ENCODE peak calls at places on chromosomes 3 and 15, in seven cellular contexts. T, N, Y, X, L, Q and I are unnamed samples. For H3K4me1, the result is how much of the 10 kb centered on the place peaks cover.

GRCh38 chr3:43885908-43886618 is 195.3 kb downstream of the ABHD5 start:
- DNase-seq in Y (no peak), L (no peak), N (no peak), T (no peak), X (no peak), Q (no peak), I (no peak)

GRCh38 chr15:51775967-51776816 is 24.8 kb downstream of the TMOD2 start:
- DNase-seq in X (peak), Y (peak), Q (peak), T (no peak), L (peak), N (peak), I (peak)

GRCh38 chr15:81258455-81258854 is 61.8 kb downstream of the IL16 start:
- DNase-seq in N (peak), Q (no peak), Y (no peak), T (no peak), L (no peak), X (no peak), I (no peak)

GRCh38 chr3:26768068-26768651 is 145.6 kb downstream of the LRRC3B start:
- DNase-seq in Q (no peak), T (no peak), Y (no peak), N (no peak), X (no peak), L (no peak), I (no peak)

GRCh38 chr15:70437089-70437488 is 326.3 kb downstream of the UACA start:
- DNase-seq in Y (no peak), N (no peak), T (no peak), L (no peak), Q (no peak), X (no peak), I (peak)

GRCh38 chr15:76470691-76471090 is 134.1 kb downstream of the ISL2 start:
- DNase-seq in X (peak), Q (no peak), L (no peak), N (no peak), Y (no peak), T (no peak), I (no peak)

GRCh38 chr3:171480526-171480925 is 20.3 kb upstream of the TNIK start:
- DNase-seq in Y (no peak), T (no peak), Q (no peak), X (no peak), L (no peak), N (no peak), I (no peak)

GRCh38 chr15:55231455-55231854 is 34.7 kb upstream of the RSL24D1 start:
- DNase-seq in N (no peak), Q (no peak), Y (no peak), L (no peak), X (no peak), T (no peak), I (no peak)

GRCh38 chr15:51172190-51172589 is 77.5 kb upstream of the TNFAIP8L3 start:
- DNase-seq in T (no peak), Q (no peak), X (peak), N (no peak), Y (no peak), L (no peak), I (no peak)

GRCh38 chr15:71353171-71353570 is 237.9 kb downstream of the THSD4 start:
- DNase-seq in X (no peak), N (no peak), T (no peak), Y (no peak), Q (no peak), L (no peak), I (no peak)

GRCh38 chr3:111906667-111907066 is 47.6 kb downstream of the PHLDB2 start:
- DNase-seq in L (no peak), T (no peak), Y (no peak), N (no peak), Q (no peak), X (peak), I (no peak)

GRCh38 chr3:48552111-48552911 is 4.3 kb downstream of the PFKFB4 start:
- DNase-seq in N (no peak), L (no peak), X (no peak), Y (no peak), T (no peak), Q (no peak), I (no peak)

GRCh38 chr3:195129644-195130492 is 141.1 kb downstream of the XXYLT1 start:
- DNase-seq in T (no peak), L (no peak), X (no peak), N (no peak), Q (no peak), Y (no peak), I (no peak)

GRCh38 chr3:197286678-197287077 is 11.7 kb downstream of the DLG1 start:
- DNase-seq in L (no peak), Y (no peak), N (no peak), X (no peak), Q (no peak), T (no peak), I (no peak)

GRCh38 chr15:88256261-88257230 is at the start of gene NTRK3:
- DNase-seq in N (peak), Y (no peak), T (no peak), X (peak), Q (no peak), L (no peak), I (no peak)

GRCh38 chr3:71119171-71119570 is 464.4 kb downstream of the FOXP1 start:
- DNase-seq in N (no peak), T (no peak), Y (no peak), L (no peak), Q (no peak), X (peak), I (no peak)

GRCh38 chr15:91894606-91895005 is 41.1 kb downstream of the SLCO3A1 start:
- DNase-seq in Y (no peak), X (no peak), Q (no peak), T (no peak), N (no peak), L (no peak), I (no peak)

GRCh38 chr3:27228805-27229204 is 140.4 kb downstream of the NEK10 start:
- DNase-seq in Y (no peak), N (no peak), X (no peak), L (no peak), T (no peak), Q (no peak), I (no peak)

GRCh38 chr3:179148446-179149238 is 485 bp downstream of the PIK3CA start:
- DNase-seq in Q (peak), Y (peak), L (peak), T (peak), N (peak), X (peak), I (peak)

GRCh38 chr3:180184806-180185205 is 148.1 kb upstream of the PEX5L start:
- DNase-seq in Y (no peak), N (no peak), Q (no peak), L (no peak), T (no peak), X (no peak), I (no peak)

GRCh38 chr3:149277338-149277813 is 55.7 kb upstream of the CP start:
- DNase-seq in L (peak), Y (no peak), T (no peak), Q (no peak), N (no peak), X (peak), I (peak)

GRCh38 chr3:72322264-72322976 is 525.8 kb downstream of the SHQ1 start:
- DNase-seq in Y (no peak), X (no peak), N (no peak), L (no peak), Q (no peak), T (no peak), I (no peak)

GRCh38 chr3:126340943-126341754 is 16.1 kb downstream of the KLF15 start:
- DNase-seq in X (no peak), L (no peak), Y (peak), N (peak), T (no peak), Q (no peak), I (no peak)

GRCh38 chr3:12287727-12288465 is 974 bp upstream of the PPARG start:
- DNase-seq in Q (no peak), T (no peak), L (no peak), Y (peak), N (peak), X (peak), I (peak)

GRCh38 chr3:129563850-129564535 is 21.0 kb downstream of the H1-8 start:
- DNase-seq in Q (no peak), T (no peak), L (no peak), N (no peak), Y (no peak), X (peak), I (no peak)

GRCh38 chr15:75836953-75837321 is 6.3 kb upstream of the UBE2Q2 start:
- DNase-seq in Q (no peak), L (no peak), N (no peak), Y (no peak), T (no peak), X (peak), I (no peak)

GRCh38 chr15:69421498-69421897 is 7.3 kb downstream of the KIF23 start:
- DNase-seq in T (no peak), Q (no peak), L (no peak), X (peak), N (no peak), Y (no peak), I (no peak)

GRCh38 chr3:38251197-38251596 is 14.4 kb upstream of the SLC22A13 start:
- DNase-seq in Q (no peak), N (no peak), T (no peak), X (no peak), Y (no peak), L (no peak), I (no peak)

GRCh38 chr3:38250198-38250597 is 15.4 kb upstream of the SLC22A13 start:
- DNase-seq in L (no peak), X (no peak), T (no peak), Y (no peak), N (no peak), Q (no peak), I (no peak)

GRCh38 chr3:38245930-38246329 is 19.7 kb upstream of the SLC22A13 start:
- DNase-seq in N (no peak), Y (no peak), X (no peak), Q (no peak), T (no peak), L (no peak), I (no peak)

DNA sequence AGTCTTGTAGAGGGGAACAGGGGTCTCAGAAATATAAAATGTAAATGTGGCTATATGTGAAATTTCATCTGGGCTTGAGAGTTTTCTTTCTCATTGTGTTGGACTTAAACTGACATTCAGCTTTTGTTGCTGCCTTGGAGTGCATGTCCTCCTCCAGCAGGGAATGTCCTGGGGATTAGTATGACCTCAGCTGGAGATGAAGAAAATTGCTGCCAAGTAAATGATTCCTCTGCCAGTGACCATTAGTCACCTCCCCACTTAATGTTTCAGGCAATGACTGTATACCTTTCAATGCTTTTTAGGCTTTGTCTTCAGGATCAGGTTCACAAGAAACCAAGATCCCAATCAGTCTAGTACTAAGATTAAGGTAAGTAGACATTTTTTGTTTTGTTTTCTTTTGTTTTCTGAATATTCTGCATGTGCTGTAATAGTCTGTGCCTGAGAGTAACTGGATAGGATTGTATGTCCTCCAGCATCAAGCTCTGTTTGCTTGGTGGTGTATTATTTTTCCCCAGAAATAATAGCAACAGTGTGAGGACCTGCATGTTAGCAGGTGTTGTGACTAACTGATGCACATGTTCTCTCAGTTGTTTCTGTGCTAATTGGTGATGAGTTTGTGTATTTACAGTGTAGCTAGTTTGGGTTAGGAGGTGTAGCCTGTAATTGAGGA is 18.1 kb upstream of the SLC22A13 start:
- DNase-seq in N (no peak), Q (peak), T (no peak), X (peak), Y (no peak), L (peak), I (no peak)
- H3K27ac ChIP-seq in N (no peak), Q (peak), T (no peak), X (no peak), Y (no peak), L (no peak), I (no peak)

DNA sequence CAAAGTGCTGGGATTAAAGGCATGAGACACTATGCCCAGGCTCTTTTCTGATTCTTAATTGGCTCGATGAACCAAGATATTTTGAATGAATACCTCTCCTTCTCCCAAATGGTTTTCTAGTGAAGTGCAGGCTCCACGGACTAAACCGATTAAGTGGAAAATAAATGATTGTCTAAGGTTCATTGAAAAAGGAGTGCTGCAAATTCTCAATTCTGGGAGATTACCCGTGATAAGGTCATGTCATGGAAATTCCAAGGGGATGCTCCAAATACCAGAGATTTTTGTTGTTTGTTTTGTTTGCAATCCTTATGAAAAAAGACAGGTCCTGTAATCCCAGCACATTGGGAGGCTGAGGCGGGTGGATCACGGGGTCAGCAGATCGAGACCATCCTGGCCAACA is 406.9 kb upstream of the TBL1XR1 start:
- DNase-seq in L (no peak), N (no peak), Q (no peak), Y (no peak), T (no peak), X (no peak), I (no peak)
- H3K4me1 ChIP-seq in L (under half), N (under half), Q (under half), Y (under half), T (under half), X (under half), I (under half)

GRCh38 chr3:182697345-182697919 is 95.9 kb upstream of the ATP11B start:
- DNase-seq in Y (no peak), L (no peak), T (no peak), Q (no peak), N (no peak), X (no peak), I (no peak)
- H3K27ac ChIP-seq in Y (no peak), L (no peak), T (no peak), Q (no peak), N (no peak), X (no peak), I (no peak)

DNA sequence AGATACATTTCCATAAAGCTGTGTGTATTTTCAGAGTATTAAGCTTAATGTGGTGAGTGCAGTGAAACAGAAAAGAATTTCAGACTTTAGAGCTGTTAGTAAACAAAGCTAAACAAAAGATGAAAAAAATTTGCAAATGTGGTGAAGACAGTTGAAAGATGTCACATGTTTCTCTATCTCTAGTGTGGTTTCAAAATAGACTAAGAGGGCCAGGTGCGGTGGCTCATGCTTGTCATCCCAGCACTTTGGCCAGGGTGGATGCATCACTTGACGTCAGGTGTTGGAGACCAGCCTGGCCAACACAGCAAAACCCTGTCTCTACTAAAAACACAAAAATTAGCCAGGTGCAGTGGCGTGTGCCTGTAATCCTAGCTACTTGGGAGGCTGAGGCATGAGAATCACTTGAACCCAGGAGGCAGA is 466.0 kb upstream of the NR2F2 start:
- DNase-seq in Q (no peak), T (no peak), N (no peak), L (no peak), Y (no peak), X (no peak), I (no peak)
- H3K4me1 ChIP-seq in Q (under half), T (under half), N (under half), L (under half), Y (under half), X (under half), I (under half)

DNA sequence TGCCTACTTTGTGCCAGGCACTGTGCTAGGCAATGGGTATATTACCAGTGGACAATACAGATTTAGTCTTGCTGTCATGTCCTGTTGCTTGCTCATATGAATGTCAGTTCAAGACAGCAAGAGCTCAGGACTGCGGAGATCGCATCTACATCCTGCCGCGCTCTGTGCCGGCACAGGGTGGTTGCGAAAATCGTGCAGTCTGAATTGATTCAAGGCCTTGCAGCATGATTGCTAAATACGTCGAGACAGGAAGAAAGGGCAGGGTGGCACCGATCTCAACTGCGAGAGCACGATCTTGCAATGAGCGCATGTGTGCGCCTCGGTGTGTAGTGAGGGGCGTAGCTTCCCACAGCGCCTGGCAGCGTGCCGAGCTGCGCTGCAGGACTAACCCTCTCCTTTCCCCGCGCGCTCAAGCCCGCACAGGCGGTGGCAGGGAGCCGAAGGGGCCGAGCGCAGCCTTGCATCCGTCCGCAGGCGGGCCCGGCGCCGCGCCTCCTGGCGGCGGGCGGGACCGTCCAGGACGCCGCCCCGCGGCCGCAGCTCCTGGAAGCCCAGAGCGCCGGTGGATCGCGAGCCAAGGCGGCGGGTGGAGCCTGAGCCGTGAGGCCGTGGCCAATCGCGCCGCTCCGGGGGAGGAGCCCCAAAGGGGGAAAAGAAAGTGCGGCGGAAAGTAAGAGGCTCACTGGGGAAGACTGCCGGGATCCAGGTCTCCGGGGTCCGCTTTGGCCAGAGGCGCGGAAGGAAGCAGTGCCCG is at the start of gene IL1RAP:
- DNase-seq in L (peak), Q (peak), T (peak), X (peak), N (peak), Y (peak), I (peak)
- H3K27ac ChIP-seq in L (peak), Q (peak), T (peak), X (no peak), N (peak), Y (peak), I (peak)

GRCh38 chr3:168094877-168095610 is 680 bp downstream of the GOLIM4 start:
- DNase-seq in Y (peak), L (peak), T (peak), N (peak), Q (peak), X (peak), I (peak)
- H3K4me1 ChIP-seq in Y (under half), L (under half), T (under half), N (under half), Q (under half), X (under half), I (under half)

DNA sequence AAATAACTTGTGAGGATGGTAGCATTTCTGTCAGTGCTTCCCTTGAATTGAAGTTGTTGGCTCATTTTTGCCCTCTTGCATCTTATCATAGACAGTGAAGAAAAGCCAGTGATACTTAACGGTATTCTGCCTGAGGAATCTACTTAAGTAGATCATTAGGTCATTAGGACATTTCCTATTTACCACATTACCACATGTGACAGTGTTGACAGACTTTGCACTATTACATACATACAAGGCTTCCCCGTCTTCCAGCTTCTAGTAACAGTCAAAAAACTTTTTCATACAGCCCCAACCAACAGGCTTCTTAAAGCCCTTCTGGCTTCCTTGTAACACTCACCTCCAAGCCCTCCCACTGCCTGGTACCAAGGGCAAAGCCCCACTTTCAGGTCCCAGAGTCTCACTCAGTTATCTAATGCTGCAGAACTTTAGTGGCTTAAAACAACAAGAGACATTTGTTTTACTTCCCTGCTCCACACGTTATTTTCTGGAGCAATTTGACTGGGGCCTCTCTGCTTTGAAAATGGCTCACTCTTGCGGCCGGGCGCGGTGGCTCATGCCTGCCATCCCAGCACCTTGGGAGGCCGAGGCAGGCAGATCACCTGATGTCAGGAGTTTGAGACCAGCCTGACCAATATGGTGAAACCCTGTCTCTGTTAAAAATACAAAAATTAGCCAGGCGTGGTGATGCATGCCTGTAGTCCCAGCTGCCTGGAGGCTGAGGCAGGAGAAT is 40.0 kb downstream of the ASB7 start:
- DNase-seq in Q (no peak), N (no peak), L (no peak), T (no peak), Y (no peak), X (peak), I (no peak)
- H3K27ac ChIP-seq in Q (no peak), N (no peak), L (no peak), T (no peak), Y (no peak), X (no peak), I (no peak)

DNA sequence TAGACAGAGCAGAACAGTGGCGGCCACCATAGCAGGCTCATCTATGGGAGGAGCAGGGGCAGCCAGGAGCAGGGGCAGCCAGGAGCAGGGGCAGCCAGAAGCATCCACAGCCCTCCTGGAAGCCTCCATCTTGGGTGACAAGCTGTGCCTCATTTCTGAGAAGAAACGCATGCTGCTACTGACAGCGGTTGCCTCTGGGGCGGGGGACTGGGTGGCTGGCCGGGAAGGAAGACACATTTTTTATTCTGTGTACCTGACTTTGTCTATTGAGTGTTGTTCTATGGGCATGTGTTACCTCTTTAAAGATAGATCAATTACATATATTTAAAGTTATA is 71.5 kb upstream of the KLF13 start:
- DNase-seq in N (no peak), Q (no peak), T (no peak), Y (no peak), L (no peak), X (no peak), I (no peak)
- H3K4me1 ChIP-seq in N (under half), Q (under half), T (under half), Y (under half), L (under half), X (under half), I (under half)